ENCODE peak calls at places on chromosome 12, in four cellular contexts. One of them, this sample, is unnamed. For H3K36me3, the result is how much of the 10 kb centered on the place peaks cover.

GRCh38 chr12:96303656-96304055 is 96.6 kb downstream of the CDK17 start:
- DNase-seq in ovary: no peak
- DNase-seq in psoas muscle: no peak
- DNase-seq in ascending aorta: no peak
- DNase-seq in this sample: no peak

GRCh38 chr12:108821407-108822397 is 35.7 kb downstream of the SSH1 start:
- DNase-seq in ascending aorta: no peak
- DNase-seq in psoas muscle: no peak
- DNase-seq in ovary: no peak
- DNase-seq in this sample: peak

GRCh38 chr12:26563555-26563954 is 269.4 kb downstream of the ITPR2 start:
- DNase-seq in ovary: no peak
- DNase-seq in psoas muscle: no peak
- DNase-seq in ascending aorta: no peak
- DNase-seq in this sample: no peak

GRCh38 chr12:125773033-125773432 is 707.8 kb downstream of the AACS start:
- DNase-seq in ovary: no peak
- DNase-seq in psoas muscle: no peak
- DNase-seq in ascending aorta: no peak
- DNase-seq in this sample: no peak

GRCh38 chr12:57063991-57064725 is 14.2 kb upstream of the MYO1A start:
- DNase-seq in psoas muscle: no peak
- DNase-seq in ovary: no peak
- DNase-seq in ascending aorta: no peak
- DNase-seq in this sample: no peak

GRCh38 chr12:52156757-52157565 is 34.9 kb downstream of the KRT80 start:
- DNase-seq in ovary: peak
- DNase-seq in psoas muscle: peak
- DNase-seq in ascending aorta: no peak
- DNase-seq in this sample: no peak

GRCh38 chr12:75414671-75415070 is 23.8 kb downstream of the GLIPR1L2 start:
- DNase-seq in psoas muscle: no peak
- DNase-seq in ascending aorta: no peak
- DNase-seq in ovary: no peak
- DNase-seq in this sample: no peak

GRCh38 chr12:3216097-3216496 is 138.9 kb downstream of the TSPAN9 start:
- DNase-seq in psoas muscle: no peak
- DNase-seq in ascending aorta: no peak
- DNase-seq in ovary: no peak
- DNase-seq in this sample: no peak

GRCh38 chr12:132825089-132825488 is 3.6 kb downstream of the GOLGA3 start:
- DNase-seq in ascending aorta: no peak
- DNase-seq in psoas muscle: no peak
- DNase-seq in ovary: no peak
- DNase-seq in this sample: no peak

GRCh38 chr12:27531916-27532315 is 7.9 kb downstream of the PPFIBP1 start:
- DNase-seq in ascending aorta: no peak
- DNase-seq in psoas muscle: no peak
- DNase-seq in ovary: no peak
- DNase-seq in this sample: no peak

GRCh38 chr12:6964605-6965025 is 5.8 kb downstream of the PHB2 start:
- DNase-seq in ovary: no peak
- DNase-seq in psoas muscle: no peak
- DNase-seq in ascending aorta: no peak
- DNase-seq in this sample: no peak

GRCh38 chr12:60042835-60043234 is 447.0 kb downstream of the SLC16A7 start:
- DNase-seq in psoas muscle: no peak
- DNase-seq in ovary: no peak
- DNase-seq in ascending aorta: no peak
- DNase-seq in this sample: no peak

GRCh38 chr12:66549050-66549389 is 129.9 kb downstream of the GRIP1 start:
- DNase-seq in ovary: no peak
- DNase-seq in ascending aorta: no peak
- DNase-seq in psoas muscle: no peak
- DNase-seq in this sample: no peak

GRCh38 chr12:66552753-66553152 is 126.1 kb downstream of the GRIP1 start:
- DNase-seq in ascending aorta: no peak
- DNase-seq in ovary: no peak
- DNase-seq in psoas muscle: no peak
- DNase-seq in this sample: peak

GRCh38 chr12:66550626-66551025 is 128.2 kb downstream of the GRIP1 start:
- DNase-seq in ascending aorta: no peak
- DNase-seq in psoas muscle: no peak
- DNase-seq in ovary: no peak
- DNase-seq in this sample: no peak

DNA sequence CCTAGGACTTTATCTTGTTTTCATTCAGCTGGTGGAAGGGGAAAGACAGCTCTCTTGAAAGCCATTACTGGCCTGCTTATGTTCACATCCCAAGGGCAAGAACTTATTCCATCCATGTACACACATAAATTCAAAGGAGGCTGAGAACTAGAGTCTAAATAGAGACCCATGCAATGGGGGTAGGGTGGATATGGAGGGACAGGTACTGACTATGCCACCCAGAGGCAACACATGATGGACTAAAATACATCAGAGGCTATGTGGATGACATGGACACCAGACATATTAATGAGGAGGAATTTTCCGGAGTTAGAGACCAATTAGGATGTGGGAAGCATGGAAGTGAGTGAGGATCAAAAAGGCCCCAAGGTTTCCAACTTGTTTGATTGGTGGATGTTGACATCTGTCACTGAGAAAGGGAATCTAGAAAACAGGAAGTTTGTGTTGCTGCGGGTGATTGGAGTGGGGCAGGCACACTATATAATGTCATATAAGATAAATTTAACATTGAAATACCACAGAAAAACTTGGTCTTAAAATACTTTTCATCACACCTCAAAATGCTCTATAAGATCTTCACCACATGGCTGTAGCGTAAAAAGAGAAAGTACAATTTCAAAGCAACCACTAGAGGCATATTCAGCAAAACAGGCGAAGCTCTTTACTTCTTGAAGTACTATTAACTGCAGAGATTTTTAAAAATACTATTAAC is 130.4 kb downstream of the GRIP1 start:
- DNase-seq in ovary: no peak
- DNase-seq in ascending aorta: no peak
- DNase-seq in psoas muscle: no peak
- DNase-seq in this sample: no peak
- TF ChIP-seq CTCF in ovary: no peak
- TF ChIP-seq CTCF in ascending aorta: no peak
- TF ChIP-seq CTCF in psoas muscle: no peak
- TF ChIP-seq CTCF in this sample: peak

GRCh38 chr12:23025372-23026021 is 400.5 kb downstream of the ETNK1 start:
- DNase-seq in psoas muscle: no peak
- DNase-seq in ovary: no peak
- DNase-seq in ascending aorta: no peak
- DNase-seq in this sample: no peak
- H3K27ac ChIP-seq in psoas muscle: no peak
- H3K27ac ChIP-seq in ovary: no peak
- H3K27ac ChIP-seq in ascending aorta: no peak
- H3K27ac ChIP-seq in this sample: no peak

GRCh38 chr12:112488257-112488926 is 69.6 kb downstream of the PTPN11 start:
- DNase-seq in psoas muscle: no peak
- DNase-seq in ascending aorta: no peak
- DNase-seq in ovary: no peak
- DNase-seq in this sample: no peak
- H3K36me3 ChIP-seq in psoas muscle: under half
- H3K36me3 ChIP-seq in ascending aorta: half or more
- H3K36me3 ChIP-seq in ovary: under half
- H3K36me3 ChIP-seq in this sample: under half

GRCh38 chr12:119676573-119676972 is 8.6 kb downstream of the PRKAB1 start:
- DNase-seq in ascending aorta: no peak
- DNase-seq in psoas muscle: no peak
- DNase-seq in ovary: no peak
- DNase-seq in this sample: no peak
- TF ChIP-seq CTCF in ascending aorta: no peak
- TF ChIP-seq CTCF in psoas muscle: no peak
- TF ChIP-seq CTCF in ovary: no peak
- TF ChIP-seq CTCF in this sample: peak

This sample was measured in brain microvascular endothelial cell.